ENCODE peak calls at places on chromosome 12, in seven cellular contexts. T, C, L, G, Y, Z and A are unnamed samples.

GRCh38 chr12:124771462-124772361 is 92.0 kb downstream of the SCARB1 start:
- DNase-seq in L (peak), G (peak), T (peak), Y (peak), C (peak), Z (peak), A (peak)

GRCh38 chr12:69154585-69155363 is 84.6 kb upstream of the CPSF6 start:
- DNase-seq in T (peak), C (peak), L (peak), Z (peak), G (peak), Y (peak), A (peak)

GRCh38 chr12:116288735-116289134 is 11.2 kb upstream of the MED13L start:
- DNase-seq in C (no peak), L (no peak), Z (no peak), Y (no peak), T (no peak), G (no peak), A (no peak)

GRCh38 chr12:49129332-49130150 is 1.7 kb downstream of the TUBA1B start:
- DNase-seq in Z (no peak), G (no peak), L (no peak), C (no peak), T (peak), Y (no peak), A (no peak)

GRCh38 chr12:127339065-127339464 is 927.9 kb upstream of the TMEM132C start:
- DNase-seq in L (no peak), Y (no peak), Z (no peak), C (no peak), T (no peak), G (no peak), A (no peak)

GRCh38 chr12:89706551-89707348 is 1.9 kb downstream of the ATP2B1 start:
- DNase-seq in T (no peak), Z (peak), C (no peak), Y (peak), L (no peak), G (peak), A (no peak)

GRCh38 chr12:38116968-38117367 is 199.6 kb upstream of the ALG10B start:
- DNase-seq in C (no peak), Y (no peak), T (no peak), G (no peak), Z (no peak), L (no peak), A (no peak)

GRCh38 chr12:51056242-51056641 is 8.1 kb downstream of the LETMD1 start:
- DNase-seq in Y (no peak), T (no peak), L (no peak), G (no peak), C (no peak), Z (peak), A (no peak)

GRCh38 chr12:105418232-105418631 is 87.7 kb downstream of the C12orf75 start:
- DNase-seq in Y (no peak), G (no peak), T (no peak), Z (peak), C (no peak), L (no peak), A (no peak)

GRCh38 chr12:49552014-49552413 is 13.2 kb downstream of the KCNH3 start:
- DNase-seq in L (no peak), Z (peak), C (no peak), T (no peak), Y (no peak), G (no peak), A (no peak)

GRCh38 chr12:7131502-7131866 is 1.3 kb downstream of the CLSTN3 start:
- DNase-seq in Y (no peak), T (no peak), C (peak), G (no peak), Z (no peak), L (no peak), A (no peak)

GRCh38 chr12:62434504-62435336 is 31.9 kb upstream of the MON2 start:
- DNase-seq in T (no peak), G (peak), C (no peak), Z (peak), Y (no peak), L (no peak), A (no peak)

GRCh38 chr12:121711925-121712461 is 559 bp upstream of the TMEM120B start:
- DNase-seq in T (peak), Z (peak), C (no peak), Y (no peak), G (peak), L (peak), A (peak)

GRCh38 chr12:28966049-28966778 is 182.9 kb upstream of the FAR2 start:
- DNase-seq in Y (no peak), T (no peak), Z (peak), L (no peak), C (no peak), G (peak), A (no peak)

GRCh38 chr12:31732926-31733548 is 4.2 kb upstream of the AMN1 start:
- DNase-seq in G (no peak), L (peak), T (no peak), Z (peak), C (no peak), Y (no peak), A (no peak)

GRCh38 chr12:21751517-21751916 is 23.0 kb downstream of the KCNJ8 start:
- DNase-seq in G (no peak), L (peak), Y (no peak), T (no peak), C (no peak), Z (no peak), A (no peak)

GRCh38 chr12:132657004-132657727 is 30.0 kb downstream of the POLE start:
- DNase-seq in Y (no peak), C (no peak), Z (no peak), G (no peak), L (no peak), T (no peak), A (no peak)

GRCh38 chr12:54502485-54502884 is 4.9 kb downstream of the NCKAP1L start:
- DNase-seq in T (no peak), Y (no peak), L (no peak), Z (no peak), G (no peak), C (no peak), A (no peak)

GRCh38 chr12:81222841-81223595 is 145.1 kb downstream of the ACSS3 start:
- DNase-seq in C (no peak), Y (no peak), Z (no peak), L (no peak), G (no peak), T (no peak), A (no peak)

GRCh38 chr12:12807970-12808702 is 5.0 kb upstream of the DDX47 start:
- DNase-seq in T (peak), C (peak), L (no peak), Z (no peak), G (peak), Y (no peak), A (peak)

GRCh38 chr12:132392389-132393244 is 63.2 kb upstream of the GALNT9 start:
- DNase-seq in Z (no peak), T (no peak), L (no peak), Y (peak), C (no peak), G (no peak), A (no peak)

GRCh38 chr12:122079532-122080081 is 1.1 kb downstream of the MLXIP start:
- DNase-seq in Z (no peak), G (peak), C (no peak), Y (peak), T (no peak), L (no peak), A (peak)

GRCh38 chr12:42278116-42278485 is 40.1 kb upstream of the YAF2 start:
- DNase-seq in Z (no peak), L (no peak), T (no peak), Y (no peak), C (no peak), G (no peak), A (no peak)

GRCh38 chr12:120101182-120101581 is 15.4 kb downstream of the RAB35 start:
- DNase-seq in L (no peak), C (no peak), Z (no peak), T (no peak), G (no peak), Y (no peak), A (no peak)

GRCh38 chr12:113135178-113136127 is at the start of gene RASAL1:
- DNase-seq in C (peak), L (peak), Y (no peak), G (peak), T (peak), Z (no peak), A (peak)

GRCh38 chr12:113727651-113728061 is 238.5 kb downstream of the RBM19 start:
- DNase-seq in C (no peak), Z (peak), T (no peak), Y (no peak), L (no peak), G (no peak), A (no peak)

GRCh38 chr12:65858831-65859230 is 34.5 kb downstream of the HMGA2 start:
- DNase-seq in G (no peak), T (no peak), L (no peak), C (no peak), Y (no peak), Z (peak), A (no peak)

GRCh38 chr12:115871714-115872113 is 405.8 kb downstream of the MED13L start:
- DNase-seq in L (peak), Z (peak), T (no peak), G (peak), Y (no peak), C (no peak), A (no peak)

GRCh38 chr12:94536040-94536965 is 76.6 kb upstream of the CEP83 start:
- DNase-seq in L (no peak), C (no peak), Z (no peak), G (no peak), T (no peak), Y (no peak), A (no peak)

GRCh38 chr12:70757830-70758493 is 120.7 kb upstream of the PTPRB start:
- DNase-seq in G (no peak), Y (no peak), L (peak), Z (no peak), C (no peak), T (no peak), A (no peak)

GRCh38 chr12:53098354-53098981 is 1.0 kb downstream of the IGFBP6 start:
- DNase-seq in L (peak), T (no peak), Z (peak), G (no peak), C (peak), Y (no peak), A (no peak)

GRCh38 chr12:25052191-25053020 is 103.5 kb upstream of the BCAT1 start:
- DNase-seq in C (peak), Y (no peak), Z (no peak), T (peak), G (no peak), L (peak), A (peak)